ENCODE peak calls at places on chromosome 21, in six cellular contexts. X is mesothelial cell of epicardium, M is NCI-H187 treated with DMSO at 0.1 percent for 48 hours, G is aorta, Y is H4, N is GOT3. E is an unnamed sample.
A peak's percentile ranks its signal among the peaks of the same experiment; 100 is the strongest.

GRCh38 chr21:36928960-36929359 is 37.5 kb downstream of the HLCS start:
- DNase-seq in X (no peak), M (no peak), G (no peak), Y (no peak), N (no peak), E (no peak)

GRCh38 chr21:26739189-26739588 is 106.0 kb downstream of the ADAMTS1 start:
- DNase-seq in X (no peak), M (no peak), G (no peak), Y (no peak), N (no peak), E (no peak)

GRCh38 chr21:41147096-41147978 is 20.6 kb upstream of the BACE2 start:
- DNase-seq in X (no peak), M (no peak), G (no peak), Y (no peak), N (no peak), E (no peak)

GRCh38 chr21:15000076-15000475 is 64.7 kb downstream of the NRIP1 start:
- DNase-seq in X (no peak), M (no peak), G (no peak), Y (peak; percentile 42), N (no peak), E (no peak)

GRCh38 chr21:23401278-23401677 is 2206.0 kb downstream of the MRPL39 start:
- DNase-seq in X (no peak), M (no peak), G (no peak), Y (peak; percentile 34), N (no peak), E (no peak)

GRCh38 chr21:42291751-42292562 is 23.3 kb downstream of the TFF3 start:
- DNase-seq in X (no peak), M (no peak), G (no peak), Y (no peak), N (no peak), E (no peak)

GRCh38 chr21:46291561-46291960 is 5.4 kb downstream of the YBEY start:
- DNase-seq in X (no peak), M (no peak), G (no peak), Y (no peak), N (no peak), E (no peak)

GRCh38 chr21:45102391-45102932 is 28.1 kb downstream of the ADARB1 start:
- DNase-seq in X (no peak), M (no peak), G (no peak), Y (peak; percentile 63), N (no peak), E (peak; percentile 73)

GRCh38 chr21:20996421-20997307 is 1.5 kb upstream of the NCAM2 start:
- DNase-seq in X (no peak), M (no peak), G (no peak), Y (peak; percentile 91), N (no peak), E (no peak)

GRCh38 chr21:30336596-30336995 is 898 bp downstream of the KRTAP27-1 start:
- DNase-seq in X (no peak), M (no peak), G (no peak), Y (no peak), N (no peak), E (no peak)

GRCh38 chr21:31358148-31358547 is 14.1 kb upstream of the TIAM1 start:
- DNase-seq in X (no peak), M (no peak), G (no peak), Y (no peak), N (no peak), E (no peak)

GRCh38 chr21:37582613-37583012 is 216.0 kb downstream of the DYRK1A start:
- DNase-seq in X (no peak), M (no peak), G (no peak), Y (peak; percentile 56), N (no peak), E (peak; percentile 52)

GRCh38 chr21:45613396-45613795 is 30.1 kb upstream of the PCBP3 start:
- DNase-seq in X (no peak), M (no peak), G (peak; percentile 47), Y (no peak), N (no peak), E (no peak)

GRCh38 chr21:38258803-38259485 is 2.2 kb downstream of the KCNJ15 start:
- DNase-seq in X (no peak), M (no peak), G (no peak), Y (no peak), N (no peak), E (no peak)

GRCh38 chr21:37257967-37258877 is 8.9 kb downstream of the VPS26C start:
- DNase-seq in X (peak; percentile 74), M (peak; percentile 12), G (peak; percentile 84), Y (peak; percentile 37), N (peak; percentile 47), E (peak; percentile 81)

GRCh38 chr21:37704751-37705150 is 211.5 kb downstream of the KCNJ6 start:
- DNase-seq in X (no peak), M (no peak), G (no peak), Y (no peak), N (no peak), E (no peak)